ENCODE peak calls at places on chromosomes 5 and 9, in seven cellular contexts. One of them, this sample, is unnamed. For H3K4me1, the result is how much of the 10 kb centered on the place peaks cover.

GRCh38 chr9:107020040-107020530 is 157.1 kb downstream of the ZNF462 start:
- DNase-seq in H9: no peak
- DNase-seq in H1: no peak
- DNase-seq in mesendoderm: peak
- DNase-seq in neuronal stem cell: peak
- DNase-seq in IMR-90: peak
- DNase-seq in mesenchymal stem cell: peak
- DNase-seq in this sample: no peak

GRCh38 chr5:171801-172331 is 19.4 kb upstream of the LRRC14B start:
- DNase-seq in mesendoderm: no peak
- DNase-seq in H9: peak
- DNase-seq in neuronal stem cell: no peak
- DNase-seq in IMR-90: no peak
- DNase-seq in H1: peak
- DNase-seq in mesenchymal stem cell: no peak
- DNase-seq in this sample: no peak

GRCh38 chr5:130868186-130868821 is 296.8 kb downstream of the HINT1 start:
- DNase-seq in H1: no peak
- DNase-seq in IMR-90: no peak
- DNase-seq in mesendoderm: peak
- DNase-seq in mesenchymal stem cell: peak
- DNase-seq in H9: no peak
- DNase-seq in neuronal stem cell: peak
- DNase-seq in this sample: no peak

GRCh38 chr5:173720341-173721258 is 104.2 kb upstream of the BOD1 start:
- DNase-seq in mesendoderm: peak
- DNase-seq in neuronal stem cell: no peak
- DNase-seq in mesenchymal stem cell: no peak
- DNase-seq in H9: no peak
- DNase-seq in H1: no peak
- DNase-seq in IMR-90: no peak
- DNase-seq in this sample: no peak

GRCh38 chr5:125179617-125180016 is 433.2 kb upstream of the ZNF608 start:
- DNase-seq in H9: no peak
- DNase-seq in mesendoderm: no peak
- DNase-seq in neuronal stem cell: no peak
- DNase-seq in mesenchymal stem cell: no peak
- DNase-seq in H1: no peak
- DNase-seq in IMR-90: no peak
- DNase-seq in this sample: no peak

GRCh38 chr9:94921072-94921471 is 194.6 kb downstream of the AOPEP start:
- DNase-seq in IMR-90: peak
- DNase-seq in H1: no peak
- DNase-seq in H9: no peak
- DNase-seq in mesendoderm: peak
- DNase-seq in mesenchymal stem cell: peak
- DNase-seq in neuronal stem cell: no peak
- DNase-seq in this sample: peak

GRCh38 chr9:133199648-133200321 is 9.3 kb downstream of the OBP2B start:
- DNase-seq in neuronal stem cell: no peak
- DNase-seq in mesendoderm: peak
- DNase-seq in H1: peak
- DNase-seq in H9: peak
- DNase-seq in IMR-90: no peak
- DNase-seq in mesenchymal stem cell: no peak
- DNase-seq in this sample: no peak

GRCh38 chr5:36070687-36071571 is 4.2 kb upstream of the UGT3A2 start:
- DNase-seq in H1: no peak
- DNase-seq in IMR-90: no peak
- DNase-seq in mesenchymal stem cell: no peak
- DNase-seq in mesendoderm: no peak
- DNase-seq in neuronal stem cell: no peak
- DNase-seq in H9: no peak
- DNase-seq in this sample: no peak

GRCh38 chr9:98943682-98944129 is at the start of gene COL15A1:
- DNase-seq in mesendoderm: peak
- DNase-seq in H1: no peak
- DNase-seq in neuronal stem cell: peak
- DNase-seq in H9: peak
- DNase-seq in IMR-90: no peak
- DNase-seq in mesenchymal stem cell: peak
- DNase-seq in this sample: no peak

GRCh38 chr9:35869621-35870216 is 482 bp downstream of the OR13J1 start:
- DNase-seq in H9: no peak
- DNase-seq in neuronal stem cell: no peak
- DNase-seq in IMR-90: no peak
- DNase-seq in H1: no peak
- DNase-seq in mesendoderm: no peak
- DNase-seq in mesenchymal stem cell: no peak
- DNase-seq in this sample: no peak

GRCh38 chr9:73151653-73152382 is at the start of gene ANXA1:
- DNase-seq in mesendoderm: peak
- DNase-seq in neuronal stem cell: no peak
- DNase-seq in mesenchymal stem cell: peak
- DNase-seq in H9: no peak
- DNase-seq in H1: no peak
- DNase-seq in IMR-90: peak
- DNase-seq in this sample: peak

GRCh38 chr9:76433851-76434250 is 25.1 kb upstream of the GCNT1 start:
- DNase-seq in H1: no peak
- DNase-seq in H9: no peak
- DNase-seq in IMR-90: peak
- DNase-seq in mesendoderm: no peak
- DNase-seq in mesenchymal stem cell: peak
- DNase-seq in neuronal stem cell: no peak
- DNase-seq in this sample: no peak

GRCh38 chr5:174945853-174946252 is 221.5 kb downstream of the MSX2 start:
- DNase-seq in H1: no peak
- DNase-seq in neuronal stem cell: no peak
- DNase-seq in IMR-90: no peak
- DNase-seq in mesendoderm: no peak
- DNase-seq in H9: no peak
- DNase-seq in mesenchymal stem cell: no peak
- DNase-seq in this sample: no peak

GRCh38 chr5:62299600-62299999 is 6.4 kb upstream of the KIF2A start:
- DNase-seq in IMR-90: no peak
- DNase-seq in H9: no peak
- DNase-seq in mesendoderm: no peak
- DNase-seq in neuronal stem cell: no peak
- DNase-seq in H1: no peak
- DNase-seq in mesenchymal stem cell: no peak
- DNase-seq in this sample: no peak

DNA sequence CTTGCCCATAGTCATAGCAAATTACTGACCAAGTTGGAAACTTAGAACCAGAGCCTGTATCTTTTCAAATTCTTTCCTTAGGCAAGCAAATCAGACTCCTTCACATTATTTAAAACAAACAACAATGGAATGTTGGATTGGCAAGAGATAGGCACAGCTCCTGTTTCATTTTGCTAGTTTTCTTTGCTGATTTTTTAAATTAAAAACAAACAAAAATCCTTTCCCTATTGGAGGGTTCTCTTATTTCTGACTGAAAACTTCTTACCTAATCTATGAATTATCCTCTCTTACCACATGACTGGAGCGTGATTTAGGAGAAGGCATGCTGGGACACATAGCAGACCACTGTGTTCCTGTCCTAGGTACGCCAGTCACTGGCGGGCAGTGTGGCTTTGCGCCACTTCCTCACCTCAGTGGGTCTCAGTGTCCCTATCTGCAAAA is 63.0 kb downstream of the TTC39B start:
- DNase-seq in neuronal stem cell: no peak
- DNase-seq in IMR-90: peak
- DNase-seq in H9: no peak
- DNase-seq in mesendoderm: no peak
- DNase-seq in mesenchymal stem cell: no peak
- DNase-seq in H1: no peak
- DNase-seq in this sample: no peak
- H3K4me1 ChIP-seq in neuronal stem cell: under half
- H3K4me1 ChIP-seq in IMR-90: under half
- H3K4me1 ChIP-seq in H9: under half
- H3K4me1 ChIP-seq in mesendoderm: under half
- H3K4me1 ChIP-seq in mesenchymal stem cell: under half
- H3K4me1 ChIP-seq in H1: under half
- H3K4me1 ChIP-seq in this sample: under half

GRCh38 chr9:91835632-91836031 is 114.4 kb downstream of the ROR2 start:
- DNase-seq in H9: no peak
- DNase-seq in neuronal stem cell: no peak
- DNase-seq in mesenchymal stem cell: no peak
- DNase-seq in mesendoderm: no peak
- DNase-seq in IMR-90: no peak
- DNase-seq in H1: no peak
- DNase-seq in this sample: no peak

GRCh38 chr9:91832322-91832721 is 117.7 kb downstream of the ROR2 start:
- DNase-seq in H1: no peak
- DNase-seq in IMR-90: no peak
- DNase-seq in mesenchymal stem cell: no peak
- DNase-seq in H9: no peak
- DNase-seq in neuronal stem cell: no peak
- DNase-seq in mesendoderm: no peak
- DNase-seq in this sample: no peak

GRCh38 chr9:91834740-91835139 is 115.3 kb downstream of the ROR2 start:
- DNase-seq in IMR-90: no peak
- DNase-seq in mesenchymal stem cell: peak
- DNase-seq in mesendoderm: no peak
- DNase-seq in H1: no peak
- DNase-seq in H9: no peak
- DNase-seq in neuronal stem cell: no peak
- DNase-seq in this sample: no peak

GRCh38 chr9:91833096-91833877 is 116.7 kb downstream of the ROR2 start:
- DNase-seq in H9: no peak
- DNase-seq in neuronal stem cell: no peak
- DNase-seq in mesenchymal stem cell: no peak
- DNase-seq in H1: no peak
- DNase-seq in IMR-90: no peak
- DNase-seq in mesendoderm: no peak
- DNase-seq in this sample: no peak

GRCh38 chr9:91833878-91834255 is 116.2 kb downstream of the ROR2 start:
- DNase-seq in mesendoderm: no peak
- DNase-seq in IMR-90: no peak
- DNase-seq in mesenchymal stem cell: no peak
- DNase-seq in neuronal stem cell: no peak
- DNase-seq in H1: no peak
- DNase-seq in H9: no peak
- DNase-seq in this sample: no peak
- H2AK5ac ChIP-seq in mesendoderm: no peak
- H2AK5ac ChIP-seq in IMR-90: no peak
- H2AK5ac ChIP-seq in mesenchymal stem cell: no peak
- H2AK5ac ChIP-seq in neuronal stem cell: peak
- H2AK5ac ChIP-seq in H1: no peak
- H2AK5ac ChIP-seq in H9: no peak
- H2AK5ac ChIP-seq in this sample: no peak

DNA sequence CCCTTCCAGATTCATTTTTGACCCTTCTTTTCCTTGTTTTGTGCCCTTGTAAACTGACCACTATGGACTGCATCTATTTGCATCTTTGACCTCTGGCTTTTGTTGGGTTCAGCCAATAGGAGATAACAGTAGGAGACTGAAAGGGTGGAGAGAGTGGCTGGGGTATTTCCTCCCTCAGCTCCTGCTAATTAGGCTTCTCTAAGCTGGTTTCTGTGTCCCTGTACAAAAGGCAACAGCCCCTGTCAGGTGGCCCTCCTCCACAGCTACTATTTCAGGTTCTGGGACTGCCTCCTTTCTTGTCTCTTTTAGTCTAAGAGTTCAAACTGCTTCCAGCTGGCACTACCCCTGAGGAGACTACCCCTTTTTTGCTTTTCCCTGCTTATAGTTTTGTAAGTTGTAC is 261.9 kb upstream of the TRPM3 start:
- DNase-seq in neuronal stem cell: peak
- DNase-seq in H1: no peak
- DNase-seq in mesenchymal stem cell: no peak
- DNase-seq in H9: peak
- DNase-seq in mesendoderm: peak
- DNase-seq in IMR-90: no peak
- DNase-seq in this sample: no peak
- H3K23ac ChIP-seq in neuronal stem cell: no peak
- H3K23ac ChIP-seq in H1: no peak
- H3K23ac ChIP-seq in mesenchymal stem cell: no peak
- H3K23ac ChIP-seq in H9: no peak
- H3K23ac ChIP-seq in mesendoderm: no peak
- H3K23ac ChIP-seq in IMR-90: no peak
- H3K23ac ChIP-seq in this sample: no peak

GRCh38 chr5:14191325-14191724 is 48.2 kb downstream of the TRIO start:
- DNase-seq in mesenchymal stem cell: no peak
- DNase-seq in H1: no peak
- DNase-seq in mesendoderm: no peak
- DNase-seq in IMR-90: no peak
- DNase-seq in neuronal stem cell: no peak
- DNase-seq in H9: no peak
- DNase-seq in this sample: no peak
- H3K4me1 ChIP-seq in mesenchymal stem cell: under half
- H3K4me1 ChIP-seq in H1: under half
- H3K4me1 ChIP-seq in mesendoderm: under half
- H3K4me1 ChIP-seq in IMR-90: under half
- H3K4me1 ChIP-seq in neuronal stem cell: under half
- H3K4me1 ChIP-seq in H9: under half
- H3K4me1 ChIP-seq in this sample: under half

GRCh38 chr9:6771722-6772121 is 13.9 kb downstream of the KDM4C start:
- DNase-seq in H9: peak
- DNase-seq in mesenchymal stem cell: no peak
- DNase-seq in neuronal stem cell: no peak
- DNase-seq in IMR-90: no peak
- DNase-seq in H1: peak
- DNase-seq in mesendoderm: peak
- DNase-seq in this sample: no peak
- H2AK5ac ChIP-seq in H9: no peak
- H2AK5ac ChIP-seq in mesenchymal stem cell: no peak
- H2AK5ac ChIP-seq in neuronal stem cell: no peak
- H2AK5ac ChIP-seq in IMR-90: no peak
- H2AK5ac ChIP-seq in H1: no peak
- H2AK5ac ChIP-seq in mesendoderm: no peak
- H2AK5ac ChIP-seq in this sample: no peak

GRCh38 chr9:114607671-114608524 is 3.2 kb upstream of the TMEM268 start:
- DNase-seq in mesendoderm: no peak
- DNase-seq in IMR-90: no peak
- DNase-seq in H9: no peak
- DNase-seq in H1: no peak
- DNase-seq in mesenchymal stem cell: no peak
- DNase-seq in neuronal stem cell: no peak
- DNase-seq in this sample: no peak
- H3K23ac ChIP-seq in mesendoderm: no peak
- H3K23ac ChIP-seq in IMR-90: no peak
- H3K23ac ChIP-seq in H9: no peak
- H3K23ac ChIP-seq in H1: no peak
- H3K23ac ChIP-seq in mesenchymal stem cell: no peak
- H3K23ac ChIP-seq in neuronal stem cell: no peak
- H3K23ac ChIP-seq in this sample: no peak

This sample was measured in trophoblast cell.